ENCODE peak calls at places on chromosomes 6 and 20, in nine cellular contexts. C, V, X, Z, R, T, N, M and D are unnamed samples. For H3K4me1, the result is how much of the 10 kb centered on the place peaks cover.

GRCh38 chr20:3915691-3916090 is 26.5 kb downstream of the PANK2 start:
- DNase-seq in C (no peak), V (no peak), X (no peak), Z (no peak), R (no peak), T (no peak), N (no peak), M (no peak), D (no peak)

GRCh38 chr6:154306696-154307095 is 49.9 kb downstream of the IPCEF1 start:
- DNase-seq in C (no peak), V (no peak), X (no peak), Z (no peak), R (no peak), T (no peak), N (no peak), M (no peak), D (no peak)

GRCh38 chr20:49400410-49400809 is 82.1 kb downstream of the KCNB1 start:
- DNase-seq in C (no peak), V (no peak), X (peak), Z (peak), R (no peak), T (no peak), N (peak), M (peak), D (no peak)

GRCh38 chr20:6976096-6976495 is 208.6 kb downstream of the BMP2 start:
- DNase-seq in C (no peak), V (no peak), X (no peak), Z (no peak), R (no peak), T (no peak), N (peak), M (no peak), D (no peak)

GRCh38 chr6:8170245-8170644 is 67.9 kb upstream of the EEF1E1 start:
- DNase-seq in C (no peak), V (no peak), X (no peak), Z (no peak), R (peak), T (no peak), N (no peak), M (no peak), D (no peak)

GRCh38 chr6:7909323-7910276 is 988 bp downstream of the TXNDC5 start:
- DNase-seq in C (peak), V (peak), X (no peak), Z (peak), R (peak), T (peak), N (peak), M (peak), D (peak)

GRCh38 chr20:10949930-10950783 is 276.4 kb upstream of the JAG1 start:
- DNase-seq in C (no peak), V (no peak), X (no peak), Z (no peak), R (no peak), T (no peak), N (no peak), M (no peak), D (no peak)

GRCh38 chr20:2998728-2999127 is 44.7 kb upstream of the GNRH2 start:
- DNase-seq in C (no peak), V (no peak), X (no peak), Z (no peak), R (no peak), T (no peak), N (no peak), M (no peak), D (no peak)

GRCh38 chr20:61816606-61817005 is 249.1 kb downstream of the TAF4 start:
- DNase-seq in C (no peak), V (no peak), X (no peak), Z (no peak), R (no peak), T (no peak), N (no peak), M (peak), D (no peak)

GRCh38 chr20:61205769-61206168 is 46.3 kb upstream of the CDH4 start:
- DNase-seq in C (no peak), V (no peak), X (no peak), Z (no peak), R (peak), T (no peak), N (no peak), M (no peak), D (no peak)

GRCh38 chr20:60304026-60304590 is 345.9 kb downstream of the CDH26 start:
- DNase-seq in C (no peak), V (no peak), X (no peak), Z (no peak), R (no peak), T (no peak), N (no peak), M (no peak), D (no peak)

GRCh38 chr6:84583784-84584183 is 180.6 kb downstream of the TBX18 start:
- DNase-seq in C (no peak), V (no peak), X (no peak), Z (peak), R (no peak), T (no peak), N (peak), M (no peak), D (no peak)

GRCh38 chr6:5471044-5471443 is 209.7 kb downstream of the FARS2 start:
- DNase-seq in C (peak), V (peak), X (peak), Z (peak), R (peak), T (peak), N (peak), M (peak), D (peak)

GRCh38 chr6:166598441-166599138 is 12.1 kb upstream of the RAMACL start:
- DNase-seq in C (no peak), V (no peak), X (no peak), Z (peak), R (peak), T (no peak), N (peak), M (no peak), D (no peak)

GRCh38 chr6:12083763-12084162 is 71.7 kb downstream of the HIVEP1 start:
- DNase-seq in C (no peak), V (no peak), X (no peak), Z (no peak), R (no peak), T (no peak), N (peak), M (no peak), D (no peak)

GRCh38 chr6:158468666-158469065 is 91.2 kb upstream of the TMEM181 start:
- DNase-seq in C (no peak), V (no peak), X (no peak), Z (no peak), R (no peak), T (no peak), N (no peak), M (no peak), D (no peak)

GRCh38 chr6:20907486-20908071 is 373.3 kb downstream of the CDKAL1 start:
- DNase-seq in C (no peak), V (no peak), X (no peak), Z (no peak), R (peak), T (no peak), N (no peak), M (no peak), D (no peak)

GRCh38 chr20:14310977-14311654 is 26.3 kb downstream of the FLRT3 start:
- DNase-seq in C (no peak), V (no peak), X (no peak), Z (peak), R (no peak), T (no peak), N (no peak), M (no peak), D (no peak)

GRCh38 chr6:82568290-82568993 is 204.8 kb downstream of the TPBG start:
- DNase-seq in C (peak), V (no peak), X (no peak), Z (no peak), R (no peak), T (no peak), N (no peak), M (no peak), D (no peak)

GRCh38 chr6:130075879-130076278 is 57.5 kb downstream of the L3MBTL3 start:
- DNase-seq in C (no peak), V (no peak), X (no peak), Z (peak), R (no peak), T (no peak), N (peak), M (no peak), D (no peak)

GRCh38 chr6:163741743-163742363 is 327.3 kb downstream of the QKI start:
- DNase-seq in C (no peak), V (no peak), X (no peak), Z (no peak), R (no peak), T (no peak), N (no peak), M (no peak), D (no peak)

GRCh38 chr20:3818155-3819151 is 1.9 kb upstream of the AP5S1 start:
- DNase-seq in C (peak), V (no peak), X (peak), Z (peak), R (peak), T (peak), N (peak), M (peak), D (no peak)

GRCh38 chr6:100307561-100307960 is 157.2 kb downstream of the SIM1 start:
- DNase-seq in C (no peak), V (no peak), X (no peak), Z (no peak), R (no peak), T (no peak), N (no peak), M (no peak), D (no peak)

GRCh38 chr6:11847515-11848244 is 69.1 kb upstream of the ADTRP start:
- DNase-seq in C (peak), V (no peak), X (no peak), Z (peak), R (no peak), T (no peak), N (peak), M (no peak), D (no peak)

GRCh38 chr6:154596701-154597100 is 86.2 kb upstream of the CNKSR3 start:
- DNase-seq in C (no peak), V (no peak), X (no peak), Z (no peak), R (no peak), T (no peak), N (no peak), M (no peak), D (no peak)

GRCh38 chr6:75489025-75489424 is 4.6 kb downstream of the FILIP1 start:
- DNase-seq in C (no peak), V (no peak), X (no peak), Z (peak), R (no peak), T (no peak), N (peak), M (no peak), D (no peak)

GRCh38 chr20:5877128-5877527 is 73.2 kb downstream of the TRMT6 start:
- DNase-seq in C (no peak), V (no peak), X (no peak), Z (no peak), R (no peak), T (no peak), N (no peak), M (no peak), D (no peak)

DNA sequence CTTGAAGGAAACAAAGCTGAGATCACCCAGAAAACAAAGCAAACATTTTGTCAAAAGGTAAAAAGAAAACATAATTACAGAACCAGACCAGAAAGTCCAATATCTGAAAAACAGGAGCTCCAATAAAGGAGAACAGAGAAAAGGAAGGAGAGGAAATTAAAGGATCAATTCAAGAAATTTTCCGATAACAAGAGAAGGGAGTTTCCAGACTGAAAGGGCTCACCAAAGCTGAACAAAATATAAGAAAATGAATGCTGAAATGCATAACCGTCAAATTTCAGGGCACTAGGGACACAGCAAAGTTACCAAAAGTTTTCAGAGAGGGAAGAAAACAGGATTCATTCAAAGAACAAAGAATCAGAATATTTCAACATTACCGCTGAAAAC is 23.9 kb downstream of the ILRUN start:
- DNase-seq in C (no peak), V (no peak), X (no peak), Z (no peak), R (no peak), T (no peak), N (no peak), M (no peak), D (no peak)
- H3K4me1 ChIP-seq in C (under half), V (under half), X (under half), Z (under half), R (under half), T (under half), N (under half), M (under half), D (half or more)

DNA sequence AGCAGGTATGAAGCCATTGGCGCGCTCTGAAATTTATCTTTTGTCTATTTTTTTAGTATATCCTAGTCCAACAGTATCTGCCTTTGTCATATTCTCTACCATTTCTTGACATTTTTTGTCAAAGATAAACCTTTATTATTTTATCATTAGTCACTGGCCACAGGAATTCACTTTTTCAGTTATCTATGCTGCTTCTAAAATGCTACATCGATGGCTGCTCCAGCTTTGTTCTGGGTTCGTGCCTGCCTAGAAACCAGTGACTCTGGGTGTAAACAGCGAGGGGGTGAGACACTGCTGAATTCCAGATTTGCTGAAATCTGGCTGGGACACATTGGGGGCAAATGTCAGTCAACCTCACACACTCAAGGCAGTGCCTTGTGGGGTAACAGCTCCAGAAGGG is 193.4 kb downstream of the CDC5L start:
- DNase-seq in C (no peak), V (no peak), X (no peak), Z (peak), R (no peak), T (no peak), N (peak), M (no peak), D (no peak)
- H3K27ac ChIP-seq in C (no peak), V (no peak), X (no peak), Z (no peak), R (no peak), T (no peak), N (no peak), M (no peak), D (no peak)

GRCh38 chr6:117920493-117920845 is 13.4 kb downstream of the SLC35F1 start:
- DNase-seq in C (no peak), V (no peak), X (no peak), Z (no peak), R (no peak), T (no peak), N (no peak), M (no peak), D (no peak)
- H3K4me3 ChIP-seq in C (no peak), V (no peak), X (peak), Z (no peak), R (peak), T (peak), N (no peak), M (peak), D (no peak)

DNA sequence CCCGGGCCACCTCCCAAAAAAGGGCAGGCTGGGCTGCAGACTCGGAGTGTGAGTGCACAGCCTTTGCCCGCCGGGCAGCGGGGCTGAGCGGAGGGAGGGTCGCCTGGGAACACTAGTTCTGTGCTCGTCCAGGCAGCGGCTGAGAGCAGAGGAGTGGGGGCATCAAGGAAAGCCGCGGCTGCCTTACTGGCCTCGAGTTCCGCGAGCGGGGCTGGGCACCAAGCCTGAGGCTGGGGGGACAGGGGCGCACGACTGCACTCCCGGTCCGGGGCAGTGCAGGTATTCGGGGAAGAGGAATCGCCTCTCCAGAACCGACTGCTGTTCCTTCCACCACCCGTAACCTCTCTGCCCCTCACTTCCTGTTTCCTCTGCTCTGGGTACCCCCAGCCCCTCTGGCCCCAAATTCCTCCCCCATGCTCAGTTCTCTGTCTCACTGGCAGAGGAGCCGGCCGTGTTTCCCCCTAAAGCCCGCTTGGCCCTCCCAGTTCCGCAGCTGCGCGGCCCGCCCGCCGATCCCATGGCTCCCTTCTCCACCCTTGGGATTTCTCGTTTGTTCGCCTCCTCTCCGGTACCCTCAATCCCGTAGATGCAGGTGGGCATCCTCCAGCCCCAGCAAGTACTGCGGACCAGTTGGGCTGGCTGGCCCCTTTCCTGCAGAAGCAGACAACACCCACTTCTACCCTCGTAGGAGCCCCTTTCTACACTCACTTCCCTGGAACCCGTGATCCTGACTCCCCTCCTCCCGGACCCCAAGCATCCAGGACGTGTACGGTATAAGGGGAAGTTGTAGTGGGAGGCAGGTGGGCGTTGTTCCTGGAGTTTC is 5.1 kb downstream of the RING1 start:
- DNase-seq in C (no peak), V (no peak), X (no peak), Z (no peak), R (peak), T (no peak), N (no peak), M (no peak), D (no peak)
- H3K4me1 ChIP-seq in C (under half), V (under half), X (under half), Z (under half), R (under half), T (under half), N (under half), M (under half), D (under half)

GRCh38 chr6:54706844-54707243 is 139.7 kb upstream of the FAM83B start:
- DNase-seq in C (no peak), V (no peak), X (no peak), Z (no peak), R (no peak), T (no peak), N (no peak), M (no peak), D (no peak)
- H3K27ac ChIP-seq in C (no peak), V (no peak), X (no peak), Z (no peak), R (no peak), T (no peak), N (no peak), M (no peak), D (no peak)